ENCODE peak calls at places on chromosomes 16 and 17, in five cellular contexts. P, L, G, F and V are unnamed samples.

GRCh38 chr16:57231821-57232350 is 13.2 kb upstream of the ARL2BP start:
- DNase-seq in P (no peak), L (no peak), G (no peak), F (no peak), V (no peak)

GRCh38 chr17:7754656-7755055 is 37.1 kb downstream of the DNAH2 start:
- DNase-seq in P (no peak), L (no peak), G (no peak), F (no peak), V (no peak)

GRCh38 chr17:2975469-2975958 is 87.9 kb downstream of the OR1D5 start:
- DNase-seq in P (peak; percentile 54), L (peak; percentile 61), G (peak; percentile 25), F (no peak), V (peak; percentile 71)

GRCh38 chr17:83152745-83153611 is 73.6 kb downstream of the METRNL start:
- DNase-seq in P (no peak), L (no peak), G (no peak), F (no peak), V (no peak)

GRCh38 chr17:2982854-2983636 is 80.4 kb downstream of the OR1D5 start:
- DNase-seq in P (peak; percentile 88), L (no peak), G (no peak), F (no peak), V (peak; percentile 87)

GRCh38 chr16:2152695-2153506 is 2.7 kb upstream of the TRAF7 start:
- DNase-seq in P (peak; percentile 43), L (no peak), G (no peak), F (no peak), V (no peak)

GRCh38 chr17:1491406-1492248 is 859 bp downstream of the MYO1C start:
- DNase-seq in P (peak; percentile 61), L (peak; percentile 79), G (peak; percentile 74), F (no peak), V (no peak)

GRCh38 chr17:19551148-19551547 is 17.5 kb downstream of the SLC47A1 start:
- DNase-seq in P (no peak), L (no peak), G (no peak), F (no peak), V (no peak)

GRCh38 chr16:84499638-84500037 is 4.8 kb downstream of the MEAK7 start:
- DNase-seq in P (no peak), L (no peak), G (no peak), F (no peak), V (peak; percentile 39)

GRCh38 chr16:81369888-81370504 is 55.2 kb downstream of the GAN start:
- DNase-seq in P (no peak), L (no peak), G (no peak), F (no peak), V (no peak)

GRCh38 chr17:81845881-81846742 is 11.3 kb upstream of the PPP1R27 start:
- DNase-seq in P (no peak), L (no peak), G (no peak), F (no peak), V (peak; percentile 88)

GRCh38 chr16:79969458-79969857 is 368.9 kb upstream of the MAF start:
- DNase-seq in P (no peak), L (no peak), G (no peak), F (no peak), V (no peak)